ENCODE peak calls at places on chromosomes 13 and 19, in four cellular contexts. Q is left ventricle myocardium inferior, S is heart right ventricle, Z is Calu3. G is an unnamed sample.

GRCh38 chr19:8028951-8029491 is 23.5 kb upstream of the CCL25 start:
- DNase-seq in Q (no peak), S (no peak), Z (no peak), G (peak; percentile 44)

GRCh38 chr19:49997709-49998108 is 27.5 kb downstream of the VRK3 start:
- DNase-seq in Q (no peak), S (no peak), Z (peak; percentile 41), G (no peak)

GRCh38 chr13:87893982-87894527 is 222.9 kb downstream of the SLITRK5 start:
- DNase-seq in Q (no peak), S (no peak), Z (no peak), G (no peak)

GRCh38 chr13:24212254-24212653 is 51.7 kb downstream of the SPATA13 start:
- DNase-seq in Q (no peak), S (no peak), Z (no peak), G (no peak)

GRCh38 chr19:17719730-17720486 is 628 bp downstream of the MAP1S start:
- DNase-seq in Q (no peak), S (no peak), Z (peak; percentile 44), G (peak; percentile 36)

GRCh38 chr19:12721656-12722565 is 1.8 kb downstream of the TNPO2 start:
- DNase-seq in Q (peak; percentile 66), S (peak; percentile 62), Z (peak; percentile 50), G (peak; percentile 77)

GRCh38 chr13:80010286-80010831 is 330.6 kb downstream of the SPRY2 start:
- DNase-seq in Q (no peak), S (no peak), Z (no peak), G (no peak)

GRCh38 chr19:13844130-13844631 is 32.8 kb upstream of the NANOS3 start:
- DNase-seq in Q (no peak), S (no peak), Z (peak; percentile 68), G (no peak)

GRCh38 chr13:51995677-51996551 is 15.3 kb downstream of the ATP7B start:
- DNase-seq in Q (peak; percentile 35), S (peak; percentile 23), Z (no peak), G (no peak)

GRCh38 chr13:65497265-65497664 is 1732.9 kb downstream of the PCDH9 start:
- DNase-seq in Q (no peak), S (no peak), Z (no peak), G (no peak)

GRCh38 chr19:49348305-49349188 is 13.3 kb downstream of the CD37 start:
- DNase-seq in Q (no peak), S (no peak), Z (no peak), G (no peak)

GRCh38 chr19:18711893-18712292 is 28.4 kb downstream of the CRTC1 start:
- DNase-seq in Q (no peak), S (no peak), Z (no peak), G (no peak)

GRCh38 chr13:110266983-110267382 is 40.0 kb downstream of the COL4A1 start:
- DNase-seq in Q (no peak), S (no peak), Z (no peak), G (no peak)

GRCh38 chr19:6402834-6403608 is 10.1 kb upstream of the GTF2F1 start:
- DNase-seq in Q (no peak), S (no peak), Z (no peak), G (no peak)

GRCh38 chr19:30695171-30695875 is 323.1 kb downstream of the ZNF536 start:
- DNase-seq in Q (no peak), S (no peak), Z (no peak), G (peak; percentile 59)

GRCh38 chr13:94329754-94330551 is 149.5 kb downstream of the DCT start:
- DNase-seq in Q (no peak), S (no peak), Z (no peak), G (no peak)

GRCh38 chr13:40123962-40124647 is 468.6 kb downstream of the COG6 start:
- DNase-seq in Q (no peak), S (no peak), Z (no peak), G (no peak)

G was measured in glutamatergic neuron.